ENCODE peak calls at places on chromosomes 7 and 10, in five cellular contexts. G is GM12865, M is naive B cell, C is NCI-H82, W is posterior vena cava. N is an unnamed sample.

GRCh38 chr10:22906767-22907166 is 21.1 kb upstream of the ARMC3 start:
- DNase-seq in C (no peak), G (no peak), M (no peak), W (no peak), N (no peak)

GRCh38 chr10:23439920-23440875 is 1.3 kb downstream of the OTUD1 start:
- DNase-seq in M (no peak), C (peak; percentile 33), G (peak; percentile 23), W (peak; percentile 81), N (peak; percentile 93)

GRCh38 chr7:2095533-2095932 is 137.2 kb downstream of the MAD1L1 start:
- DNase-seq in W (no peak), C (no peak), G (no peak), M (no peak), N (no peak)

GRCh38 chr10:76624470-76624869 is 1013.1 kb downstream of the KCNMA1 start:
- DNase-seq in C (no peak), M (no peak), W (no peak), G (peak; percentile 44), N (no peak)

GRCh38 chr7:143229054-143229790 is 7.4 kb downstream of the TAS2R40 start:
- DNase-seq in M (no peak), G (no peak), W (no peak), C (peak; percentile 28), N (no peak)

GRCh38 chr7:72490301-72490700 is 78.2 kb upstream of the CALN1 start:
- DNase-seq in W (no peak), M (no peak), C (no peak), G (no peak), N (no peak)

GRCh38 chr7:8284606-8285005 is 22.6 kb upstream of the ICA1 start:
- DNase-seq in G (no peak), W (no peak), M (no peak), C (no peak), N (no peak)

GRCh38 chr7:82694020-82694419 is 250.4 kb upstream of the CACNA2D1 start:
- DNase-seq in W (no peak), M (no peak), C (peak; percentile 11), G (no peak), N (no peak)

GRCh38 chr10:117677239-117677638 is 134.7 kb downstream of the EMX2 start:
- DNase-seq in C (no peak), G (no peak), W (no peak), M (no peak), N (no peak)

GRCh38 chr7:70156052-70156451 is 557.8 kb downstream of the AUTS2 start:
- DNase-seq in W (no peak), M (no peak), C (no peak), G (no peak), N (no peak)

GRCh38 chr10:25683291-25683690 is 250.7 kb upstream of the MYO3A start:
- DNase-seq in W (no peak), C (no peak), G (no peak), M (no peak), N (no peak)

GRCh38 chr7:102892631-102893278 is 20.0 kb upstream of the LRRC17 start:
- DNase-seq in C (no peak), W (no peak), M (no peak), G (no peak), N (no peak)

GRCh38 chr10:103564116-103564501 is 70.6 kb downstream of the NEURL1 start:
- DNase-seq in C (no peak), W (no peak), M (no peak), G (no peak), N (no peak)

GRCh38 chr10:13758302-13758701 is 171.5 kb downstream of the PRPF18 start:
- DNase-seq in M (no peak), C (peak; percentile 47), W (no peak), G (peak; percentile 58), N (no peak)

GRCh38 chr7:123712619-123713018 is 36.2 kb downstream of the WASL start:
- DNase-seq in M (no peak), W (no peak), G (no peak), C (no peak), N (no peak)

N was measured in spleen.